ENCODE peak calls at places on chromosomes 3 and 15, in seven cellular contexts. One of them, this sample, is unnamed.

GRCh38 chr3:38039899-38040261 is 872 bp downstream of the DLEC1 start:
- DNase-seq in ovary: peak; percentile 52
- DNase-seq in K562: no peak
- DNase-seq in Peyer's patch: no peak
- DNase-seq in esophagus squamous epithelium: peak; percentile 13
- DNase-seq in uterus: peak; percentile 48
- DNase-seq in body of pancreas: peak; percentile 65
- DNase-seq in this sample: peak; percentile 22

GRCh38 chr15:37219211-37219701 is 118.9 kb upstream of the MEIS2 start:
- DNase-seq in body of pancreas: peak; percentile 34
- DNase-seq in uterus: no peak
- DNase-seq in ovary: no peak
- DNase-seq in Peyer's patch: no peak
- DNase-seq in esophagus squamous epithelium: no peak
- DNase-seq in K562: no peak
- DNase-seq in this sample: no peak

GRCh38 chr15:78930577-78931388 is 14.1 kb downstream of the CTSH start:
- DNase-seq in uterus: no peak
- DNase-seq in Peyer's patch: no peak
- DNase-seq in ovary: no peak
- DNase-seq in K562: no peak
- DNase-seq in body of pancreas: no peak
- DNase-seq in esophagus squamous epithelium: no peak
- DNase-seq in this sample: no peak

GRCh38 chr15:100905855-100906254 is 13.3 kb upstream of the LRRK1 start:
- DNase-seq in Peyer's patch: no peak
- DNase-seq in body of pancreas: no peak
- DNase-seq in uterus: no peak
- DNase-seq in esophagus squamous epithelium: no peak
- DNase-seq in ovary: no peak
- DNase-seq in K562: no peak
- DNase-seq in this sample: no peak

GRCh38 chr15:64315136-64315661 is 40.8 kb downstream of the CSNK1G1 start:
- DNase-seq in K562: no peak
- DNase-seq in ovary: no peak
- DNase-seq in Peyer's patch: no peak
- DNase-seq in esophagus squamous epithelium: no peak
- DNase-seq in body of pancreas: no peak
- DNase-seq in uterus: no peak
- DNase-seq in this sample: no peak

GRCh38 chr3:73508330-73508954 is 116.3 kb downstream of the PDZRN3 start:
- DNase-seq in body of pancreas: peak; percentile 77
- DNase-seq in uterus: peak; percentile 47
- DNase-seq in esophagus squamous epithelium: no peak
- DNase-seq in ovary: peak; percentile 44
- DNase-seq in Peyer's patch: no peak
- DNase-seq in K562: peak; percentile 44
- DNase-seq in this sample: peak; percentile 37

GRCh38 chr15:84595660-84596059 is 5.1 kb upstream of the ZSCAN2 start:
- DNase-seq in uterus: no peak
- DNase-seq in esophagus squamous epithelium: no peak
- DNase-seq in Peyer's patch: no peak
- DNase-seq in ovary: no peak
- DNase-seq in K562: no peak
- DNase-seq in body of pancreas: peak; percentile 31
- DNase-seq in this sample: no peak

GRCh38 chr3:156050918-156051317 is 69.5 kb upstream of the KCNAB1 start:
- DNase-seq in uterus: no peak
- DNase-seq in body of pancreas: no peak
- DNase-seq in esophagus squamous epithelium: no peak
- DNase-seq in Peyer's patch: no peak
- DNase-seq in K562: peak; percentile 15
- DNase-seq in ovary: no peak
- DNase-seq in this sample: peak; percentile 35

GRCh38 chr15:82051664-82052063 is 5.8 kb upstream of the MEX3B start:
- DNase-seq in uterus: no peak
- DNase-seq in esophagus squamous epithelium: no peak
- DNase-seq in K562: no peak
- DNase-seq in Peyer's patch: no peak
- DNase-seq in ovary: no peak
- DNase-seq in body of pancreas: no peak
- DNase-seq in this sample: no peak

GRCh38 chr3:33218072-33218445 is 551 bp downstream of the SUSD5 start:
- DNase-seq in body of pancreas: no peak
- DNase-seq in K562: no peak
- DNase-seq in Peyer's patch: no peak
- DNase-seq in ovary: no peak
- DNase-seq in uterus: no peak
- DNase-seq in esophagus squamous epithelium: no peak
- DNase-seq in this sample: no peak

GRCh38 chr3:171556574-171557145 is 96.5 kb upstream of the TNIK start:
- DNase-seq in ovary: no peak
- DNase-seq in uterus: no peak
- DNase-seq in esophagus squamous epithelium: no peak
- DNase-seq in body of pancreas: peak; percentile 24
- DNase-seq in K562: no peak
- DNase-seq in Peyer's patch: no peak
- DNase-seq in this sample: no peak

GRCh38 chr15:96346409-96346808 is 15.9 kb downstream of the NR2F2 start:
- DNase-seq in uterus: no peak
- DNase-seq in body of pancreas: no peak
- DNase-seq in esophagus squamous epithelium: no peak
- DNase-seq in K562: no peak
- DNase-seq in Peyer's patch: no peak
- DNase-seq in ovary: no peak
- DNase-seq in this sample: no peak

GRCh38 chr3:135650309-135650708 is 315.2 kb upstream of the PPP2R3A start:
- DNase-seq in Peyer's patch: no peak
- DNase-seq in K562: no peak
- DNase-seq in esophagus squamous epithelium: no peak
- DNase-seq in uterus: no peak
- DNase-seq in body of pancreas: no peak
- DNase-seq in ovary: no peak
- DNase-seq in this sample: no peak

GRCh38 chr3:17795280-17795679 is 52.8 kb upstream of the TBC1D5 start:
- DNase-seq in uterus: no peak
- DNase-seq in body of pancreas: no peak
- DNase-seq in Peyer's patch: no peak
- DNase-seq in ovary: no peak
- DNase-seq in esophagus squamous epithelium: no peak
- DNase-seq in K562: no peak
- DNase-seq in this sample: no peak

GRCh38 chr15:32659340-32659831 is 17.9 kb downstream of the SCG5 start:
- DNase-seq in ovary: no peak
- DNase-seq in uterus: no peak
- DNase-seq in esophagus squamous epithelium: no peak
- DNase-seq in K562: no peak
- DNase-seq in body of pancreas: peak; percentile 37
- DNase-seq in Peyer's patch: no peak
- DNase-seq in this sample: no peak

GRCh38 chr3:171838218-171838720 is 4.9 kb upstream of the TMEM212 start:
- DNase-seq in K562: no peak
- DNase-seq in ovary: peak; percentile 71
- DNase-seq in body of pancreas: peak; percentile 33
- DNase-seq in Peyer's patch: no peak
- DNase-seq in esophagus squamous epithelium: no peak
- DNase-seq in uterus: peak; percentile 57
- DNase-seq in this sample: no peak

GRCh38 chr3:188380722-188381121 is 226.8 kb downstream of the LPP start:
- DNase-seq in esophagus squamous epithelium: no peak
- DNase-seq in Peyer's patch: no peak
- DNase-seq in body of pancreas: no peak
- DNase-seq in uterus: no peak
- DNase-seq in ovary: no peak
- DNase-seq in K562: no peak
- DNase-seq in this sample: no peak

GRCh38 chr3:46987485-46988401 is 8.3 kb downstream of the NBEAL2 start:
- DNase-seq in body of pancreas: peak; percentile 64
- DNase-seq in ovary: no peak
- DNase-seq in esophagus squamous epithelium: peak; percentile 57
- DNase-seq in K562: peak; percentile 98
- DNase-seq in Peyer's patch: peak; percentile 70
- DNase-seq in uterus: peak; percentile 41
- DNase-seq in this sample: peak; percentile 80
- TF ChIP-seq POLR2A in body of pancreas: no peak
- TF ChIP-seq POLR2A in ovary: no peak
- TF ChIP-seq POLR2A in esophagus squamous epithelium: no peak
- TF ChIP-seq POLR2A in K562: peak; percentile 88
- TF ChIP-seq POLR2A in Peyer's patch: no peak
- TF ChIP-seq POLR2A in uterus: no peak
- TF ChIP-seq POLR2A in this sample: peak; percentile 29

GRCh38 chr3:183308746-183309145 is 55.7 kb downstream of the B3GNT5 start:
- DNase-seq in ovary: no peak
- DNase-seq in esophagus squamous epithelium: no peak
- DNase-seq in uterus: no peak
- DNase-seq in K562: no peak
- DNase-seq in body of pancreas: no peak
- DNase-seq in Peyer's patch: no peak
- DNase-seq in this sample: no peak

GRCh38 chr3:183309276-183309675 is 56.2 kb downstream of the B3GNT5 start:
- DNase-seq in body of pancreas: no peak
- DNase-seq in uterus: no peak
- DNase-seq in K562: no peak
- DNase-seq in esophagus squamous epithelium: no peak
- DNase-seq in ovary: no peak
- DNase-seq in Peyer's patch: peak; percentile 87
- DNase-seq in this sample: no peak

GRCh38 chr3:183307749-183308148 is 54.7 kb downstream of the B3GNT5 start:
- DNase-seq in Peyer's patch: no peak
- DNase-seq in uterus: no peak
- DNase-seq in ovary: no peak
- DNase-seq in esophagus squamous epithelium: no peak
- DNase-seq in body of pancreas: no peak
- DNase-seq in K562: no peak
- DNase-seq in this sample: no peak

GRCh38 chr3:183303725-183304124 is 50.7 kb downstream of the B3GNT5 start:
- DNase-seq in Peyer's patch: no peak
- DNase-seq in K562: no peak
- DNase-seq in body of pancreas: no peak
- DNase-seq in ovary: no peak
- DNase-seq in uterus: no peak
- DNase-seq in esophagus squamous epithelium: no peak
- DNase-seq in this sample: no peak

GRCh38 chr3:183306798-183307671 is 54.0 kb downstream of the B3GNT5 start:
- DNase-seq in Peyer's patch: peak; percentile 89
- DNase-seq in ovary: no peak
- DNase-seq in esophagus squamous epithelium: peak; percentile 45
- DNase-seq in K562: peak; percentile 47
- DNase-seq in body of pancreas: peak; percentile 94
- DNase-seq in uterus: no peak
- DNase-seq in this sample: peak; percentile 87
- TF ChIP-seq POLR2A in Peyer's patch: peak; percentile 5
- TF ChIP-seq POLR2A in ovary: no peak
- TF ChIP-seq POLR2A in esophagus squamous epithelium: no peak
- TF ChIP-seq POLR2A in K562: no peak
- TF ChIP-seq POLR2A in body of pancreas: peak; percentile 49
- TF ChIP-seq POLR2A in uterus: no peak
- TF ChIP-seq POLR2A in this sample: peak; percentile 44

DNA sequence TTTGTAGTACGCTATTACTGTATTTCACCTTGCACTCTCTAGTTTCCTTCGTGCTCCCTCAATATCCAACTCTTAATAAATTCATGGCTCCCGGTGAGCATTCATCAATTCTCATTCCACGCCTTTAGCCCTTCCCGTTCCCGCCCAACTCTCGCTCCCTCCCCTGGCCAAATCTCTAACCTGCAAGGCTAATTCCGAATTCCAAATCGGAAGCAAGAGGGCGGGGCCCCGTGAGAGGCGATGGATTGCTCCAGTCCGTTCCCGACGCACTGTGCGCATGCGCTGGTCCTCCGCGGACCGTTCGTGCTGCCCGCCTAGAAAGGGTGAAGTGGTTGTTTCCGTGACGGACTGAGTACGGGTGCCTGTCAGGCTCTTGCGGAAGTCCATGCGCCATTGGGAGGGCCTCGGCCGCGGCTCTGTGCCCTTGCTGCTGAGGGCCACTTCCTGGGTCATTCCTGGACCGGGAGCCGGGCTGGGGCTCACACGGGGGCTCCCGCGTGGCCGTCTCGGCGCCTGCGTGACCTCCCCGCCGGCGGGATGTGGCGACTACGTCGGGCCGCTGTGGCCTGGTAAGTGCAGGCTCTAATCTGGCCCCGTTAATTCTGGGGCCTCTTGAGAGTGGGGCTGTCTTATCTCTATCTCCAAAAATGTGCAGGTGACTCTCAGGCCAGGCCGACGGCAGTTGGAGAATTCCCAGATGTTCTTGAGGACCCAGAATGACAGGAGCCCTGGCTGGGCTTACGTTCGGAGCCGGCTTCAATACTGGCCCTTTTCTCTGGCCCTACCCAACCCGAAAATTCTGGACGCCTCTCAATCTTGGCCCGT is at the start of gene OPA1:
- DNase-seq in body of pancreas: peak; percentile 99
- DNase-seq in uterus: peak; percentile 97
- DNase-seq in esophagus squamous epithelium: peak; percentile 80
- DNase-seq in Peyer's patch: peak; percentile 96
- DNase-seq in K562: peak; percentile 95
- DNase-seq in ovary: peak; percentile 99
- DNase-seq in this sample: peak; percentile 96
- TF ChIP-seq POLR2A in body of pancreas: peak; percentile 91
- TF ChIP-seq POLR2A in uterus: no peak
- TF ChIP-seq POLR2A in esophagus squamous epithelium: peak; percentile 75
- TF ChIP-seq POLR2A in Peyer's patch: peak; percentile 71
- TF ChIP-seq POLR2A in K562: peak; percentile 90
- TF ChIP-seq POLR2A in ovary: peak; percentile 53
- TF ChIP-seq POLR2A in this sample: peak; percentile 91

GRCh38 chr3:49903451-49904424 is at the start of gene MST1R:
- DNase-seq in uterus: peak; percentile 71
- DNase-seq in ovary: peak; percentile 72
- DNase-seq in K562: peak; percentile 89
- DNase-seq in esophagus squamous epithelium: peak; percentile 12
- DNase-seq in body of pancreas: peak; percentile 95
- DNase-seq in Peyer's patch: peak; percentile 96
- DNase-seq in this sample: peak; percentile 78
- TF ChIP-seq POLR2A in uterus: no peak
- TF ChIP-seq POLR2A in ovary: no peak
- TF ChIP-seq POLR2A in K562: peak; percentile 71
- TF ChIP-seq POLR2A in esophagus squamous epithelium: peak; percentile 79
- TF ChIP-seq POLR2A in body of pancreas: peak; percentile 72
- TF ChIP-seq POLR2A in Peyer's patch: peak; percentile 97
- TF ChIP-seq POLR2A in this sample: peak; percentile 54

DNA sequence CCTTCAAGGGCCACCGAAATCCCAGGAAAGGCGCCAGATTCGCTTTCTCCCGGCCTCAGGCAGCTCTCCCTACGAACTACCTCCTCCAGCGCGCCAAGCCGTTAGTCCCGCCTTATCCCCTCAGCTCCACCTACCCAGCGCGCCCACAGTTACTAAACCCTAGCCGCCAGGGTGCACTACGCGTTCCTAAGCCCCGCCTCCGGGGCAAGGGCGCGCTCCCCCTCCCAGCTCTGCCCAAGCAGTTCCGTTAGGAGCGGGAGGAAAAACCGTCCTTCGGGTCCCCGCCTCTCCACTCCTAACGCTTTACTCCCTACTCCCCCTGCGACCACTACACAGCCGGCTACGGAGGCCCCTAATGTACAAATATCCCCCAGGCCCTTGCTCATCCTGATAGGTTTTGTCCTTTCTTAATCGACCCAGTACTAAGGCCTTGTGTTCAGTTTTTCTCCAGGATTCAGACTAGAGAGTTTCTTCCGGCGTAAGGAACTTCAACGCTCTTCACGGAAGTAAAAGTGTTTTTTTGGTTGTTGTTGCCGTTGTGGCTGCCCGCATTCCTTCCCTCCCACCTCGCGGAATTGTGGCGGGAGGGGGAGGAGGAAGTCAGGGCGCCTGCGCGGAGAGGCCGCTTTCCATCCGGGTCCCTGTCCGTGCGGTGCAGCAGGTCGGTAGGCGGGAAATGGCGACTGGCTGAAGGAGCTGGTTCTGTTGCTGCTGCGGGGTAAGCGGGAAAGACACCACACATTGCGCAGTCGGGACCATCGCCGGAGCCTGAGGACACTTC is at the start of gene CTDSPL2:
- DNase-seq in ovary: peak; percentile 98
- DNase-seq in body of pancreas: peak; percentile 99
- DNase-seq in uterus: peak; percentile 98
- DNase-seq in Peyer's patch: peak; percentile 95
- DNase-seq in esophagus squamous epithelium: peak; percentile 83
- DNase-seq in K562: peak; percentile 91
- DNase-seq in this sample: peak; percentile 97
- TF ChIP-seq POLR2A in ovary: peak; percentile 50
- TF ChIP-seq POLR2A in body of pancreas: peak; percentile 83
- TF ChIP-seq POLR2A in uterus: peak; percentile 49
- TF ChIP-seq POLR2A in Peyer's patch: no peak
- TF ChIP-seq POLR2A in esophagus squamous epithelium: peak; percentile 68
- TF ChIP-seq POLR2A in K562: peak; percentile 94
- TF ChIP-seq POLR2A in this sample: peak; percentile 96

This sample was measured in erythroblast.